ENCODE peak calls at places on chromosomes 1 and 21, in seven cellular contexts. R is stromal cell of bone marrow; P is HS-27A; Y is nucleus accumbens; F is WTC11; Q is BE2C; O is activated CD4-positive, alpha-beta T cell treated with anti-CD3 and anti-CD28 coated beads, Interleukin-2, amount 10 ng/mL, durations not matched to agents 7 days and 5 days. D is an unnamed sample.

GRCh38 chr1:3762873-3763228 is 9.7 kb upstream of the SMIM1 start:
- DNase-seq in O (no peak), R (no peak), P (no peak), Q (no peak), Y (no peak), F (no peak), D (no peak)

GRCh38 chr21:46375560-46376230 is 51.7 kb downstream of the PCNT start:
- DNase-seq in R (no peak), P (no peak), Q (no peak), Y (no peak), O (no peak), F (no peak), D (no peak)

GRCh38 chr1:167926486-167926997 is 9.9 kb upstream of the DCAF6 start:
- DNase-seq in R (no peak), P (no peak), O (no peak), F (no peak), Y (no peak), Q (no peak), D (peak; percentile 53)

GRCh38 chr1:198970919-198971318 is 332.1 kb downstream of the PTPRC start:
- DNase-seq in Y (no peak), P (no peak), F (no peak), Q (no peak), O (no peak), R (peak; percentile 2), D (no peak)

GRCh38 chr1:81174811-81175476 is 625.8 kb upstream of the ADGRL2 start:
- DNase-seq in P (peak; percentile 74), Y (no peak), R (no peak), O (no peak), F (no peak), Q (no peak), D (peak; percentile 95)

GRCh38 chr1:153684892-153685291 is 6.4 kb downstream of the NPR1 start:
- DNase-seq in F (no peak), O (no peak), Q (no peak), P (no peak), R (no peak), Y (no peak), D (no peak)

GRCh38 chr1:244835276-244836134 is at the start of gene COX20:
- DNase-seq in Q (no peak), Y (peak; percentile 79), R (peak; percentile 81), F (no peak), P (peak; percentile 71), O (peak; percentile 87), D (peak; percentile 97)

GRCh38 chr1:6776895-6777294 is 8.4 kb upstream of the CAMTA1 start:
- DNase-seq in F (no peak), Y (no peak), P (no peak), O (no peak), Q (no peak), R (no peak), D (no peak)

GRCh38 chr1:197399691-197400521 is 131.9 kb downstream of the CRB1 start:
- DNase-seq in R (peak; percentile 18), Q (peak; percentile 50), P (no peak), O (peak; percentile 41), F (peak; percentile 10), Y (no peak), D (peak; percentile 62)

GRCh38 chr1:112894561-112895011 is 61.4 kb downstream of the SLC16A1 start:
- DNase-seq in R (no peak), P (no peak), Q (no peak), Y (no peak), F (no peak), O (no peak), D (no peak)

GRCh38 chr1:31625561-31626272 is 8.2 kb downstream of the HCRTR1 start:
- DNase-seq in O (no peak), P (no peak), Q (no peak), Y (no peak), F (no peak), R (peak; percentile 46), D (peak; percentile 84)

GRCh38 chr1:201348211-201348566 is 29.3 kb downstream of the TNNT2 start:
- DNase-seq in Y (no peak), F (peak; percentile 81), R (peak; percentile 22), Q (peak; percentile 61), O (peak; percentile 37), P (peak; percentile 30), D (peak; percentile 84)

GRCh38 chr1:161733526-161733925 is 12.2 kb downstream of the FCRLB start:
- DNase-seq in P (no peak), Q (no peak), R (peak; percentile 91), F (no peak), O (no peak), Y (no peak), D (no peak)

GRCh38 chr1:63843884-63844283 is 70.1 kb downstream of the ROR1 start:
- DNase-seq in R (no peak), F (no peak), O (no peak), Q (no peak), P (no peak), Y (no peak), D (no peak)

GRCh38 chr1:33815061-33815460 is 48.8 kb upstream of the HMGB4 start:
- DNase-seq in P (no peak), F (no peak), Q (no peak), O (no peak), Y (no peak), R (peak; percentile 52), D (no peak)

GRCh38 chr1:69568435-69569280 is 936 bp downstream of the LRRC7 start:
- DNase-seq in Y (no peak), R (no peak), P (no peak), O (no peak), F (peak; percentile 17), Q (peak; percentile 3), D (peak; percentile 47)

GRCh38 chr1:2874207-2875165 is 73.0 kb upstream of the TTC34 start:
- DNase-seq in Y (no peak), O (no peak), F (no peak), P (no peak), R (no peak), Q (no peak), D (no peak)

GRCh38 chr1:178947688-178948003 is 76.8 kb upstream of the ANGPTL1 start:
- DNase-seq in Y (no peak), P (no peak), Q (no peak), R (no peak), O (no peak), F (no peak), D (no peak)

GRCh38 chr1:160520582-160520981 is 2.5 kb downstream of the SLAMF6 start:
- DNase-seq in R (no peak), O (no peak), F (no peak), Y (no peak), Q (no peak), P (no peak), D (no peak)

GRCh38 chr1:7127322-7128050 is 342.2 kb downstream of the CAMTA1 start:
- DNase-seq in O (no peak), Q (peak; percentile 25), P (no peak), F (no peak), Y (no peak), R (no peak), D (no peak)

GRCh38 chr1:205316179-205316578 is 5.4 kb downstream of the NUAK2 start:
- DNase-seq in O (no peak), P (no peak), F (no peak), R (no peak), Y (no peak), Q (no peak), D (no peak)

GRCh38 chr1:103447471-103447870 is 78.0 kb upstream of the RNPC3 start:
- DNase-seq in P (no peak), Q (no peak), Y (no peak), O (no peak), R (no peak), F (no peak), D (no peak)

GRCh38 chr1:18919174-18919905 is 17.0 kb upstream of the ALDH4A1 start:
- DNase-seq in O (no peak), F (no peak), R (no peak), P (no peak), Y (no peak), Q (no peak), D (peak; percentile 89)

GRCh38 chr1:30405631-30406212 is 317.7 kb downstream of the MATN1 start:
- DNase-seq in O (no peak), F (no peak), Y (no peak), Q (no peak), R (no peak), P (no peak), D (peak; percentile 29)

GRCh38 chr1:201328576-201328975 is 45.3 kb downstream of the PKP1 start:
- DNase-seq in Q (no peak), P (no peak), F (no peak), R (no peak), Y (no peak), O (no peak), D (no peak)